ENCODE peak calls at places on chromosomes 3 and 15, in four cellular contexts. G is non-pigmented ciliary epithelial cell, X is H4, W is MV-4-11. I is an unnamed sample.

GRCh38 chr3:61617041-61617440 is 55.7 kb downstream of the PTPRG start:
- DNase-seq in W (no peak), G (no peak), X (no peak), I (no peak)

GRCh38 chr3:32951410-32951811 is at the start of gene CCR4:
- DNase-seq in W (peak; percentile 9), X (no peak), G (no peak), I (no peak)

GRCh38 chr15:73799466-73799865 is 46.3 kb upstream of the INSYN1 start:
- DNase-seq in X (peak; percentile 50), W (peak; percentile 1), G (no peak), I (no peak)

GRCh38 chr3:101725192-101725889 is 927 bp downstream of the CEP97 start:
- DNase-seq in X (no peak), G (no peak), W (peak; percentile 23), I (no peak)

GRCh38 chr15:73809728-73810501 is 56.8 kb upstream of the INSYN1 start:
- DNase-seq in W (no peak), X (peak; percentile 28), G (no peak), I (no peak)

GRCh38 chr3:66276705-66277274 is 56.0 kb downstream of the SLC25A26 start:
- DNase-seq in X (peak; percentile 40), W (peak; percentile 59), G (peak; percentile 57), I (peak; percentile 65)

GRCh38 chr3:117886147-117886546 is 1148.5 kb downstream of the IGSF11 start:
- DNase-seq in G (no peak), X (no peak), W (no peak), I (no peak)

GRCh38 chr3:128319107-128319506 is 147.6 kb downstream of the DNAJB8 start:
- DNase-seq in G (no peak), W (no peak), X (no peak), I (no peak)

GRCh38 chr15:85743392-85744045 is 51.2 kb downstream of the KLHL25 start:
- DNase-seq in G (no peak), W (peak; percentile 66), X (no peak), I (no peak)

GRCh38 chr15:45473068-45473467 is 49.5 kb downstream of the SLC30A4 start:
- DNase-seq in W (no peak), G (no peak), X (no peak), I (no peak)

GRCh38 chr3:9468460-9468859 is 71.0 kb downstream of the SETD5 start:
- DNase-seq in W (no peak), X (no peak), G (no peak), I (no peak)

GRCh38 chr3:126646662-126647061 is 8.3 kb downstream of the TXNRD3 start:
- DNase-seq in W (no peak), X (no peak), G (no peak), I (no peak)

GRCh38 chr3:65927576-65927975 is 111.1 kb downstream of the MAGI1 start:
- DNase-seq in X (peak; percentile 4), G (no peak), W (no peak), I (no peak)

GRCh38 chr15:85150130-85150480 is 168.4 kb downstream of the PDE8A start:
- DNase-seq in W (no peak), X (no peak), G (no peak), I (no peak)

GRCh38 chr3:147775816-147776530 is 366.8 kb downstream of the ZIC1 start:
- DNase-seq in G (no peak), W (no peak), X (no peak), I (no peak)

GRCh38 chr15:55954862-55955605 is 38.4 kb downstream of the NEDD4 start:
- DNase-seq in W (no peak), G (no peak), X (no peak), I (no peak)

GRCh38 chr15:62848631-62849050 is 193.9 kb upstream of the TPM1 start:
- DNase-seq in X (peak; percentile 27), W (peak; percentile 31), G (no peak), I (no peak)

I was measured in AG04450.